ENCODE peak calls at places on chromosomes 7 and 10, in four cellular contexts. Q is IMR-90, E is heart left ventricle, V is uterus. J is an unnamed sample.

GRCh38 chr7:17369686-17370426 is 71.4 kb downstream of the AHR start:
- DNase-seq in Q (peak), E (no peak), V (no peak), J (peak)

GRCh38 chr10:73744690-73744994 is 470 bp downstream of the SEC24C start:
- DNase-seq in Q (peak), E (no peak), V (no peak), J (peak)

GRCh38 chr10:97179731-97180366 is 5.9 kb downstream of the SLIT1 start:
- DNase-seq in Q (no peak), E (no peak), V (no peak), J (no peak)

GRCh38 chr7:23002698-23003097 is 11.2 kb downstream of the HYCC1 start:
- DNase-seq in Q (no peak), E (no peak), V (no peak), J (no peak)

GRCh38 chr10:130902929-130903328 is 408.6 kb downstream of the TCERG1L start:
- DNase-seq in Q (no peak), E (no peak), V (no peak), J (no peak)

GRCh38 chr7:90629306-90629918 is 33.3 kb downstream of the CDK14 start:
- DNase-seq in Q (peak), E (no peak), V (no peak), J (peak)

GRCh38 chr7:114375914-114376313 is 38.7 kb upstream of the FOXP2 start:
- DNase-seq in Q (no peak), E (no peak), V (no peak), J (peak)

GRCh38 chr7:85947767-85948166 is 695.9 kb upstream of the GRM3 start:
- DNase-seq in Q (no peak), E (no peak), V (no peak), J (no peak)

GRCh38 chr10:31926765-31927596 is 1.6 kb downstream of the ARHGAP12 start:
- DNase-seq in Q (no peak), E (no peak), V (no peak), J (peak)

GRCh38 chr7:103129702-103130557 is 19.0 kb downstream of the NAPEPLD start:
- DNase-seq in Q (no peak), E (no peak), V (no peak), J (no peak)

GRCh38 chr7:154231732-154232131 is 179.5 kb downstream of the DPP6 start:
- DNase-seq in Q (no peak), E (no peak), V (no peak), J (no peak)

GRCh38 chr7:36119005-36119711 is 33.9 kb upstream of the EEPD1 start:
- DNase-seq in Q (peak), E (no peak), V (no peak), J (peak)

GRCh38 chr7:25862254-25862992 is 289.6 kb upstream of the NFE2L3 start:
- DNase-seq in Q (peak), E (peak), V (peak), J (peak)

GRCh38 chr7:114802628-114803027 is 119.3 kb upstream of the MDFIC start:
- DNase-seq in Q (no peak), E (no peak), V (no peak), J (no peak)

GRCh38 chr7:2750054-2750453 is 62.1 kb downstream of the AMZ1 start:
- DNase-seq in Q (peak), E (no peak), V (no peak), J (no peak)

GRCh38 chr7:13989138-13989943 is at the start of gene ETV1:
- DNase-seq in Q (peak), E (peak), V (peak), J (peak)

GRCh38 chr7:100680589-100681271 is 7.2 kb downstream of the GNB2 start:
- DNase-seq in Q (no peak), E (peak), V (no peak), J (no peak)

GRCh38 chr7:101058355-101058754 is 26.9 kb upstream of the TRIM56 start:
- DNase-seq in Q (peak), E (peak), V (peak), J (peak)

GRCh38 chr7:131765575-131765974 is 209.1 kb upstream of the PODXL start:
- DNase-seq in Q (no peak), E (no peak), V (no peak), J (no peak)

GRCh38 chr10:122853665-122854313 is 8.1 kb upstream of the CUZD1 start:
- DNase-seq in Q (peak), E (no peak), V (no peak), J (no peak)
- H3K27ac ChIP-seq in Q (peak), E (no peak), V (no peak), J (peak)

GRCh38 chr10:62426600-62426999 is 52.4 kb downstream of the ZNF365 start:
- DNase-seq in Q (no peak), E (no peak), V (no peak), J (no peak)

GRCh38 chr10:62426086-62426485 is 51.9 kb downstream of the ZNF365 start:
- DNase-seq in Q (peak), E (no peak), V (no peak), J (peak)

GRCh38 chr10:62422068-62422590 is 48.0 kb downstream of the ZNF365 start:
- DNase-seq in Q (peak), E (no peak), V (no peak), J (peak)

DNA sequence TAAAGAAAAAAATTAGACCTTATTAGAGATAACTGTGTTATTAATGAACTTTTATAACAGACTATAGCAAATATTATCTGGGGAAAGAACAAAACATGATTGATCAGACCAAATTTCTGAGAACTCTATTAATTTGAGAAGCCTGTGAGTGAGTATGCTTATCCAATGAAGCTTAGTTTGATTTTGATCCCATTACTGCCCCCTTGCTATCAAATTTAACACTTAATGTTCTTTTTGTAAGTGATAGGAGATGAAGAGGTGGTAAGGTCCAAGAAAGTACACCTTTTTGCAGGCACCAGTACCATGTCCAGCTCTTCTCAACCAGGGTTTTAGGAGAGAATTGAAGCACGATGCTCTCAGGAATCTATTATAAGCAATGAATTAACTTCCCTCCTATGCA is 49.9 kb downstream of the ZNF365 start:
- DNase-seq in Q (no peak), E (no peak), V (no peak), J (no peak)
- TF ChIP-seq CTCF in Q (no peak), E (no peak), V (no peak), J (no peak)

GRCh38 chr7:55104707-55105433 is 86.1 kb downstream of the EGFR start:
- DNase-seq in Q (no peak), E (no peak), V (no peak), J (peak)
- H3K27ac ChIP-seq in Q (no peak), E (no peak), V (no peak), J (peak)

DNA sequence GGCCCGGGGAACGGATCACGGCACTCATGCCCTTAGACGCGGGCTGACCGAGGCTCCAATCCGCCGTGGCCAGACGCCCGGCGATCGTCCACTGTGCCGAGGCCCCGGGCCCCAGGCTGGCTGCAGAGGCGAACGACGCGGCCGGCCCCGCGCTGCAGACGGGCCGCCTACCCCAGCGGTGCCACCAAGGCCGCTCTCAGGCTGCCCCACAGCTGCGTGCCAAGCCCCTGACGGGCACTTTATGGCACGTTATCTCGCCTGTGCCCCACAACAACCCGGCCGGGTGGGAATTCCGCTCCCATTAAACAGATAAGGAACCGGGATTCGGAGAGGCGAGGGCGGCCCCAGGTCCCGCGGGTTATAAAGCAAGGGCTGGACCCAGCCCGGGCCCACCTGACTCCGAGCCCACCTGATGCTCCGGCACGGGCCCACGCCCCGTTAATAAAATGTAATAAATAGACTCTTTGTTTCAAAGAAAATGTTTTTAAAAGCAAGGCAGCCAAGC is 79.6 kb downstream of the FOXL3 start:
- DNase-seq in Q (no peak), E (peak), V (no peak), J (peak)
- TF ChIP-seq CTCF in Q (no peak), E (no peak), V (no peak), J (no peak)

DNA sequence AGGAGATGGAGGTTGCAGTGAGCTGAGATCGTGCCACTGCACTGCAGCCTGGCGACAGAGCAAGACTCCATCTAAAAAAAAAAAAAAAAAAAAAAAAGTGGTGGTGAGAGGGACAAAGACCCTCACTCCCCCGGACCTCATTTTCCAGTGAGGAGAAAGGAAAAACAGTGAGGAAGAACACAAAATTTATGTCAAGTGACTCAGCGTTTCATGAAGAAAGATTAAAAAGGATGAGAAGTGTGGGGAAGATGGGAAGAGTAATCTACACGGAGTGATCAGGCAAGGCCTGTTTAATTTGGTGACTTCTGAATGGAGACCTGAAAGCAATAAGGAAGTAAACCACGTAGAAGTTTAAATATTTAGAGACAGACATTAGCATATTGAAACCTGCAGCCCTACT is 7.0 kb downstream of the NUDT5 start:
- DNase-seq in Q (no peak), E (no peak), V (no peak), J (no peak)
- H3K27ac ChIP-seq in Q (no peak), E (no peak), V (no peak), J (no peak)

GRCh38 chr10:69439813-69440506 is 11.3 kb upstream of the TSPAN15 start:
- DNase-seq in Q (no peak), E (no peak), V (no peak), J (peak)
- TF ChIP-seq CTCF in Q (no peak), E (no peak), V (no peak), J (no peak)

DNA sequence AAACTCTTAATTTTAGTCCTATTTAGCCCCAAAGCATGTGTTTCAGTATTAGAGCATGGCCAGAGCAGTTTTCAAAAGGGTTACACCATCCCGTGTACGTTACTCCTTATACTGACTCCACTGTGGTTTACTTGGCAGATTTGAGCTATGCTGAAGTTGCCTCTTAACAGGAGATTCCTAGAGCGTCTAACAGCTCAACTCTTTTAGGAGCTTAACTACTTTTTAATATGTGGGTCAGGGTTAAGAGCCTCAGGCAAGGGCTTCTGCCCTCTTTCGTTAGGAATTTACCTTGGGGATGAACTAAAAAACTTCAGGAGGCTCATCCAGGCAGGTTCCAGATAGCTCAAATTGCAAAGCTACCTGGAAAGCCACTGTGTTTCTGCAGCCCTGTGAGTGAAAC is 674.8 kb upstream of the C7orf33 start:
- DNase-seq in Q (no peak), E (no peak), V (no peak), J (no peak)
- H3K27ac ChIP-seq in Q (no peak), E (no peak), V (no peak), J (no peak)

GRCh38 chr7:56062382-56062781 is 1.7 kb upstream of the SUMF2 start:
- DNase-seq in Q (peak), E (no peak), V (no peak), J (no peak)

GRCh38 chr7:56063500-56063881 is 595 bp upstream of the SUMF2 start:
- DNase-seq in Q (no peak), E (no peak), V (no peak), J (peak)

GRCh38 chr7:56063882-56064625 is at the start of gene SUMF2:
- DNase-seq in Q (peak), E (peak), V (peak), J (peak)
- TF ChIP-seq CTCF in Q (peak), E (peak), V (peak), J (no peak)

J was measured in mammary epithelial cell.